ENCODE peak calls at places on chromosomes 4 and X, in four cellular contexts. L is HL-60; X is CD8-positive, alpha-beta T cell; O is mucosa of descending colon. H is an unnamed sample.

GRCh38 chrX:13110427-13111324 is 66.3 kb upstream of the FAM9C start:
- DNase-seq in X (no peak), O (peak; percentile 58), L (no peak), H (peak; percentile 48)

GRCh38 chr4:182555997-182556418 is 312.8 kb downstream of the TENM3 start:
- DNase-seq in X (no peak), O (no peak), L (no peak), H (no peak)

GRCh38 chrX:68550193-68550592 is 51.3 kb downstream of the YIPF6 start:
- DNase-seq in O (no peak), X (no peak), L (no peak), H (no peak)

GRCh38 chr4:114563536-114564315 is 34.9 kb upstream of the UGT8 start:
- DNase-seq in O (no peak), X (no peak), L (no peak), H (no peak)

GRCh38 chr4:159048166-159048886 is 54.6 kb upstream of the RAPGEF2 start:
- DNase-seq in X (no peak), O (peak; percentile 77), L (no peak), H (peak; percentile 74)

GRCh38 chrX:41148553-41148952 is 63.3 kb downstream of the USP9X start:
- DNase-seq in L (no peak), O (no peak), X (no peak), H (no peak)

GRCh38 chrX:45769919-45770582 is 569.4 kb upstream of the DIPK2B start:
- DNase-seq in O (peak; percentile 74), L (peak; percentile 75), X (no peak), H (peak; percentile 88)

GRCh38 chrX:107304141-107304540 is 97.7 kb downstream of the DNAAF6 start:
- DNase-seq in X (no peak), O (no peak), L (no peak), H (no peak)

GRCh38 chrX:23333842-23334535 is 660 bp upstream of the PTCHD1 start:
- DNase-seq in O (peak; percentile 6), L (no peak), X (no peak), H (no peak)

GRCh38 chrX:78321809-78322208 is 5.6 kb downstream of the CYSLTR1 start:
- DNase-seq in O (peak; percentile 48), L (peak; percentile 95), X (no peak), H (no peak)

GRCh38 chr4:153510252-153511001 is 44.3 kb downstream of the TMEM131L start:
- DNase-seq in O (no peak), X (no peak), L (no peak), H (no peak)

GRCh38 chr4:6574747-6575502 is at the start of gene MAN2B2:
- DNase-seq in X (peak; percentile 62), L (peak; percentile 79), O (peak; percentile 92), H (peak; percentile 82)

GRCh38 chr4:7903686-7904085 is 36.0 kb downstream of the AFAP1 start:
- DNase-seq in O (no peak), X (no peak), L (no peak), H (no peak)
- H3K4me3 ChIP-seq in O (no peak overlapping the region), X (no peak overlapping the region), L (no peak overlapping the region), H (no peak overlapping the region)

DNA sequence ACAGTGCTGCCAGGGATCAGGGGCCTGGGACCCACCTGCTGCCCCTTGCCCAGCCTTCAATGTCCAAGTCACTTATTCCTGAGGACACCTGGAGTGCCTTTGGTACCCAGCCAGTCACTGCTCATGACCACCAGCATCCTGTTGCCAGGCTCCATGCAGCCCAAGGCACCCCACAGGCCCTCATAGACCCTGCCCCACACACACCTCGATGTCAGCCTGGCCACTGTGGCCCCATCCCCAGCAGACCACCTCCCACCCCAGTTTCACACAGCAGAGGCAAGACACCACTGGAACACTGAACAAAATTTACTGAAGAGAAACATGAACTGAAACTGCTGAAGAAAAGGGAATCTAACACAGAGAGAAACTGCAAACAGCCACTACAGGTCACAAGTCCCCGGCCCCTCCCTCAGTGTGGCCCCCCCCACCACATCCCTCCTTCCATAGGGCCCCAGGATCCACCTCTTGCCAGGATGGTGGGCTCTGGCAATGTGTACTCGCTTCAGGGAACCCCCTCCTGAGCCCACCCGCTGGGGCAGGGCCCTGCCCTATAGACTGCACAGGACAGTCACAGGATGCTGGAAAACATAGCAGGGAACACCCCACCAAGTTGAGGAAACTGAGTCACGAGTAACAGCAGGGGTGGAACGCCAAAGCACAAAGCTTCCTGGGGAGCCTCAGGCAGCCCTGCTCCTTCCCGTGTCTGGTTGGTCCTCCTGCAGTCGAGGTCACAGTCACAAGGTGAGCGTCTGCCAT is 5.2 kb downstream of the PNMA5 start:
- DNase-seq in X (no peak), O (no peak), L (no peak), H (no peak)
- H3K4me3 ChIP-seq in X (no peak overlapping the region), O (no peak overlapping the region), L (no peak overlapping the region), H (no peak overlapping the region)

GRCh38 chr4:168815373-168816345 is 194.4 kb downstream of the CBR4 start:
- DNase-seq in O (no peak), L (no peak), X (no peak), H (no peak)

GRCh38 chr4:168817418-168817817 is 192.6 kb downstream of the CBR4 start:
- DNase-seq in O (no peak), L (no peak), X (no peak), H (no peak)

GRCh38 chr4:168811207-168811606 is 198.8 kb downstream of the CBR4 start:
- DNase-seq in L (no peak), X (no peak), O (no peak), H (peak; percentile 19)

GRCh38 chr4:168812806-168813205 is 197.2 kb downstream of the CBR4 start:
- DNase-seq in O (no peak), X (no peak), L (no peak), H (no peak)

DNA sequence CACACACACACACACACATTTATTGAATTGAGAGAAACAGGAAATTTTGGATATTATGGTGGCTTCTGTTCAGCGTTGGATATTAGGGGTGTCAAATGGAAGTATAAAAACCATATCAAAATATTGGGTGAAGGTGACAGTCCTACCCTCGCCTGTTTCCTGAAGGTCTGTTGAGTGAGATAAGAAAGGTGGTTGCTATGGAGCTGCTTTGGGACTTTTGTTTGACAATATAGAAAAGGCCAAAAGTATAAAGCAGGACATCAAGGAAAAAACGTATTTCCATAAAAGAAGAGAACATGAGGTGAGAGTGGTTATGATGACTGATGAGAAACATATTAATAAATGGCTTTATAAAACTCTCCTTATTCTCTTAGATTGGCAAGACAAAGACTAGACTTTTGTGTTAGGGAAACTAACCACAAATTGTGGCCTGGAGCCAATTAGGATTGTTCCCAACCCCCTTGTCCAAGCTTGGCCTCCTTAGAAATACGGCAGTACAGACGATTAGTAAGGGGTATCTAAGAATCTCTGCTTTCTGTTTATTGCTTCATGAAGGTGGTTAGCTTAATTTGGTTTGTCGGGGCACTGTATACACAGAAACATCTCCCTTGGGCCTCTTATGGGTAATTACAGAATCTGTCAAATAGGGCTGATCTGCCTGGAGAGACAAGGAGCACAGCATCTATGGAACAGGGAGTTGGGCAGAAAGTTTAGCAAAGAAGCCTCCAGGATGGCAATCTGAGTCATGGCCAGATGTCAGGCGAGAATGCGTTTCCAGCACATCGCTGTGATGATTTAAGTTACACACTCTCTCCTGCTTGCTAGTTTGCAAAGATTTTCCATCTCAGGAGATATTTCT is 198.0 kb downstream of the CBR4 start:
- DNase-seq in O (no peak), X (no peak), L (no peak), H (peak; percentile 43)
- H3K4me3 ChIP-seq in O (no peak overlapping the region), X (no peak overlapping the region), L (no peak overlapping the region), H (no peak overlapping the region)

GRCh38 chrX:75544760-75545159 is 21.9 kb upstream of the ZDHHC15 start:
- DNase-seq in L (no peak), O (no peak), X (no peak), H (no peak)

GRCh38 chrX:75546724-75547123 is 23.9 kb upstream of the ZDHHC15 start:
- DNase-seq in O (no peak), X (no peak), L (no peak), H (no peak)

GRCh38 chrX:75547783-75548182 is 24.9 kb upstream of the ZDHHC15 start:
- DNase-seq in L (peak; percentile 42), O (peak; percentile 1), X (no peak), H (no peak)

GRCh38 chrX:75547137-75547536 is 24.3 kb upstream of the ZDHHC15 start:
- DNase-seq in O (no peak), X (no peak), L (no peak), H (no peak)
- H3K4me3 ChIP-seq in O (no peak overlapping the region), X (no peak overlapping the region), L (no peak overlapping the region), H (no peak overlapping the region)

H was measured in MG63.